ENCODE peak calls at places on chromosome 9, in seven cellular contexts. X is dermis blood vessel endothelial cell; Z is stimulated activated CD8-positive, alpha-beta memory T cell treated with anti-CD3 and anti-CD28 coated beads, Interleukin-15, amount 100 ng/mL, for 24 hours; U is T follicular helper cell; I is body of pancreas; L is PC-9; O is iPS DF 19.7. M is an unnamed sample.

GRCh38 chr9:3576358-3576757 is 50.6 kb upstream of the RFX3 start:
- DNase-seq in X (no peak), U (no peak), O (no peak), I (peak; percentile 58), L (no peak), Z (no peak), M (no peak)

GRCh38 chr9:119588874-119589560 is 219.8 kb upstream of the BRINP1 start:
- DNase-seq in I (no peak), L (no peak), U (no peak), Z (no peak), X (no peak), O (no peak), M (no peak)

GRCh38 chr9:33222031-33222430 is 17.9 kb upstream of the SPINK4 start:
- DNase-seq in L (no peak), O (no peak), U (no peak), X (peak; percentile 33), I (no peak), Z (no peak), M (no peak)

GRCh38 chr9:124941689-124942561 is 1.0 kb upstream of the GOLGA1 start:
- DNase-seq in I (peak; percentile 66), U (peak; percentile 49), O (no peak), L (no peak), X (peak; percentile 70), Z (peak; percentile 26), M (peak; percentile 74)

GRCh38 chr9:108865037-108865436 is 3.0 kb downstream of the ACTL7A start:
- DNase-seq in U (no peak), I (no peak), Z (no peak), X (no peak), O (no peak), L (no peak), M (no peak)

GRCh38 chr9:738209-738915 is 103.1 kb upstream of the DMRT1 start:
- DNase-seq in L (peak; percentile 91), O (no peak), I (peak; percentile 41), X (peak; percentile 28), Z (no peak), U (no peak), M (peak; percentile 4)

GRCh38 chr9:93315960-93316359 is 132.0 kb downstream of the WNK2 start:
- DNase-seq in I (no peak), O (no peak), Z (no peak), L (no peak), X (no peak), U (no peak), M (no peak)

GRCh38 chr9:137694962-137695875 is 76.4 kb downstream of the EHMT1 start:
- DNase-seq in I (peak; percentile 71), O (no peak), U (no peak), X (peak; percentile 82), L (no peak), Z (no peak), M (peak; percentile 78)

GRCh38 chr9:121294866-121295661 is 27.1 kb downstream of the GSN start:
- DNase-seq in X (no peak), I (no peak), L (no peak), Z (no peak), O (no peak), U (no peak), M (peak; percentile 80)

GRCh38 chr9:124291801-124292396 is 34.1 kb downstream of the NEK6 start:
- DNase-seq in L (no peak), U (no peak), Z (peak; percentile 13), I (peak; percentile 33), O (no peak), X (no peak), M (peak; percentile 63)

GRCh38 chr9:35349287-35349990 is 140.5 kb upstream of the RUSC2 start:
- DNase-seq in O (no peak), Z (no peak), U (no peak), L (no peak), I (peak; percentile 20), X (no peak), M (no peak)

GRCh38 chr9:93900971-93901861 is 53.9 kb downstream of the BARX1 start:
- DNase-seq in U (no peak), X (no peak), Z (no peak), I (no peak), L (no peak), O (no peak), M (no peak)

GRCh38 chr9:132141364-132141947 is 20.4 kb upstream of the NTNG2 start:
- DNase-seq in I (peak; percentile 30), L (no peak), X (no peak), U (no peak), O (no peak), Z (no peak), M (no peak)

GRCh38 chr9:27528886-27529315 is 713 bp downstream of the MOB3B start:
- DNase-seq in O (no peak), U (peak; percentile 14), X (peak; percentile 19), L (no peak), I (peak; percentile 66), Z (peak; percentile 12), M (peak; percentile 65)

GRCh38 chr9:520315-520714 is 305.6 kb downstream of the DOCK8 start:
- DNase-seq in Z (no peak), X (no peak), O (no peak), L (no peak), U (no peak), I (no peak), M (no peak)

GRCh38 chr9:111975709-111976108 is 79.1 kb downstream of the UGCG start:
- DNase-seq in I (peak; percentile 80), O (peak; percentile 47), U (no peak), Z (no peak), X (peak; percentile 39), L (no peak), M (peak; percentile 60)

GRCh38 chr9:126440938-126441337 is 114.3 kb downstream of the MVB12B start:
- DNase-seq in U (no peak), Z (no peak), X (no peak), I (no peak), O (no peak), L (no peak), M (no peak)

GRCh38 chr9:126883636-126884035 is 23.2 kb downstream of the ZBTB34 start:
- DNase-seq in X (no peak), Z (no peak), I (no peak), U (no peak), L (no peak), O (no peak), M (no peak)

GRCh38 chr9:82252116-82252515 is 263.5 kb downstream of the SPATA31D1 start:
- DNase-seq in L (no peak), Z (no peak), U (no peak), I (no peak), X (no peak), O (no peak), M (no peak)

GRCh38 chr9:86099695-86100364 is 472 bp upstream of the GOLM1 start:
- DNase-seq in I (peak; percentile 59), O (no peak), Z (no peak), X (peak; percentile 67), L (no peak), U (no peak), M (peak; percentile 78)

GRCh38 chr9:92564982-92565381 is 29.2 kb upstream of the ECM2 start:
- DNase-seq in L (no peak), Z (no peak), O (no peak), I (no peak), U (no peak), X (no peak), M (no peak)

GRCh38 chr9:83061036-83061435 is 1.9 kb downstream of the RASEF start:
- DNase-seq in I (peak; percentile 15), X (no peak), O (no peak), Z (no peak), U (no peak), L (peak; percentile 93), M (no peak)

GRCh38 chr9:126702501-126703329 is 89.0 kb downstream of the LMX1B start:
- DNase-seq in O (no peak), U (no peak), X (peak; percentile 35), I (no peak), Z (peak; percentile 39), L (no peak), M (peak; percentile 51)

GRCh38 chr9:93452710-93453046 is 703 bp downstream of the FAM120AOS start:
- DNase-seq in O (no peak), Z (no peak), X (no peak), U (peak; percentile 0), L (peak; percentile 36), I (peak; percentile 40), M (peak; percentile 54)

GRCh38 chr9:127550277-127550676 is 61.8 kb upstream of the STXBP1 start:
- DNase-seq in X (no peak), U (no peak), I (no peak), Z (no peak), O (no peak), L (no peak), M (no peak)

GRCh38 chr9:137878146-137878941 is 762 bp downstream of the CACNA1B start:
- DNase-seq in Z (no peak), X (peak; percentile 48), I (no peak), O (peak; percentile 28), U (no peak), L (no peak), M (peak; percentile 49)

GRCh38 chr9:134550584-134550983 is 91.0 kb upstream of the COL5A1 start:
- DNase-seq in U (no peak), O (no peak), L (no peak), Z (no peak), I (no peak), X (no peak), M (no peak)

GRCh38 chr9:3027260-3027659 is 183.4 kb upstream of the PUM3 start:
- DNase-seq in U (no peak), I (no peak), L (no peak), X (no peak), O (no peak), Z (no peak), M (no peak)

GRCh38 chr9:86902606-86903460 is 44.5 kb downstream of the GAS1 start:
- DNase-seq in U (no peak), X (no peak), L (no peak), O (peak; percentile 47), I (no peak), Z (no peak), M (no peak)

GRCh38 chr9:72442212-72442607 is 77.2 kb upstream of the ZFAND5 start:
- DNase-seq in X (peak; percentile 73), L (peak; percentile 89), I (no peak), O (peak; percentile 23), Z (no peak), U (no peak), M (no peak)

GRCh38 chr9:114888599-114888998 is 41.8 kb downstream of the TNFSF8 start:
- DNase-seq in X (no peak), L (no peak), I (no peak), U (no peak), O (no peak), Z (no peak), M (no peak)

GRCh38 chr9:95570646-95571045 is 53.9 kb upstream of the PTCH1 start:
- DNase-seq in U (no peak), I (no peak), X (peak; percentile 76), L (no peak), O (no peak), Z (no peak), M (no peak)